ENCODE peak calls at places on chromosomes 11 and 22, in ten cellular contexts. X is activated T-cell treated with anti-CD3 and anti-CD28 coated beads, Interleukin-2, amount 50 U/mL, for 48 hours; V is lung; Q is Calu3; M is activated CD4-positive, alpha-beta T cell treated with anti-CD3 and anti-CD28 coated beads for 24 hours; N is fibroblast of lung; Y is GM20000; R is substantia nigra; P is lower lobe of right lung; F is hepatocyte. D is an unnamed sample.

GRCh38 chr11:35584321-35584720 is 33.9 kb upstream of the FJX1 start:
- DNase-seq in X (no peak), V (no peak), Q (no peak), M (no peak), N (peak), Y (no peak), R (no peak), P (no peak), F (no peak), D (no peak)

GRCh38 chr11:72591785-72592490 is 82.3 kb downstream of the PDE2A start:
- DNase-seq in X (peak), V (no peak), Q (no peak), M (no peak), N (no peak), Y (no peak), R (no peak), P (no peak), F (no peak), D (no peak)

GRCh38 chr11:92986585-92986984 is 17.1 kb downstream of the MTNR1B start:
- DNase-seq in X (no peak), V (no peak), Q (no peak), M (no peak), N (no peak), Y (no peak), R (no peak), P (no peak), F (no peak), D (no peak)

GRCh38 chr11:113261709-113262475 is 52.5 kb upstream of the TTC12 start:
- DNase-seq in X (no peak), V (no peak), Q (no peak), M (no peak), N (peak), Y (no peak), R (no peak), P (no peak), F (no peak), D (no peak)

GRCh38 chr22:45197606-45198462 is 34.1 kb downstream of the NUP50 start:
- DNase-seq in X (no peak), V (no peak), Q (no peak), M (no peak), N (no peak), Y (peak), R (no peak), P (peak), F (no peak), D (no peak)

GRCh38 chr11:3831378-3832239 is 9.2 kb downstream of the RHOG start:
- DNase-seq in X (peak), V (no peak), Q (no peak), M (no peak), N (no peak), Y (no peak), R (no peak), P (peak), F (no peak), D (peak)

GRCh38 chr11:65522640-65523322 is 2.1 kb upstream of the SCYL1 start:
- DNase-seq in X (peak), V (no peak), Q (no peak), M (no peak), N (no peak), Y (peak), R (no peak), P (peak), F (no peak), D (no peak)

GRCh38 chr11:20192151-20192550 is 31.9 kb upstream of the DBX1 start:
- DNase-seq in X (no peak), V (no peak), Q (no peak), M (no peak), N (no peak), Y (no peak), R (no peak), P (no peak), F (no peak), D (no peak)

GRCh38 chr22:23579280-23579679 is 810 bp downstream of the IGLL1 start:
- DNase-seq in X (no peak), V (no peak), Q (no peak), M (no peak), N (no peak), Y (no peak), R (no peak), P (no peak), F (no peak), D (no peak)

GRCh38 chr11:69229521-69229920 is 64.4 kb upstream of the MYEOV start:
- DNase-seq in X (no peak), V (no peak), Q (no peak), M (no peak), N (no peak), Y (no peak), R (no peak), P (no peak), F (no peak), D (no peak)